ENCODE peak calls at places on chromosome 22, in ten cellular contexts. K is sigmoid colon, Q is right cardiac atrium, M is A549, R is GM23248, X is IMR-90, E is neural progenitor cell, S is right lobe of liver, N is GM23338, A is transverse colon. O is an unnamed sample. For H3K4me1, the result is how much of the 10 kb centered on the place peaks cover.

GRCh38 chr22:44951510-44951816 is 58.3 kb downstream of the PHF21B start:
- DNase-seq in K (no peak), Q (no peak), M (no peak), R (no peak), X (no peak), E (no peak), S (no peak), N (no peak), A (no peak), O (no peak)

GRCh38 chr22:32205974-32206773 is 1.3 kb upstream of the RFPL2 start:
- DNase-seq in K (no peak), Q (no peak), M (peak), R (no peak), X (no peak), E (peak), S (no peak), N (peak), A (no peak), O (no peak)

GRCh38 chr22:24578355-24579241 is 14.3 kb downstream of the LRRC75B start:
- DNase-seq in K (no peak), Q (no peak), M (peak), R (peak), X (peak), E (no peak), S (no peak), N (no peak), A (no peak), O (no peak)

GRCh38 chr22:17119481-17120202 is 1.5 kb downstream of the TMEM121B start:
- DNase-seq in K (no peak), Q (peak), M (peak), R (peak), X (no peak), E (peak), S (no peak), N (peak), A (peak), O (no peak)

GRCh38 chr22:33844273-33844672 is 76.0 kb downstream of the LARGE1 start:
- DNase-seq in K (no peak), Q (no peak), M (no peak), R (peak), X (no peak), E (no peak), S (no peak), N (peak), A (no peak), O (no peak)

GRCh38 chr22:22092101-22092500 is 109.5 kb upstream of the TOP3B start:
- DNase-seq in K (no peak), Q (no peak), M (no peak), R (no peak), X (no peak), E (no peak), S (no peak), N (no peak), A (no peak), O (no peak)

GRCh38 chr22:35648066-35649025 is at the start of gene APOL6:
- DNase-seq in K (peak), Q (peak), M (peak), R (peak), X (peak), E (peak), S (peak), N (peak), A (peak), O (peak)

GRCh38 chr22:45645526-45646414 is 25.9 kb upstream of the ATXN10 start:
- DNase-seq in K (peak), Q (peak), M (peak), R (peak), X (peak), E (peak), S (peak), N (peak), A (peak), O (peak)

GRCh38 chr22:49358041-49358440 is 469.6 kb downstream of the BRD1 start:
- DNase-seq in K (no peak), Q (no peak), M (no peak), R (no peak), X (no peak), E (no peak), S (no peak), N (no peak), A (no peak), O (no peak)

GRCh38 chr22:32674925-32675825 is 126.3 kb upstream of the TIMP3 start:
- DNase-seq in K (no peak), Q (peak), M (no peak), R (peak), X (no peak), E (no peak), S (no peak), N (no peak), A (no peak), O (no peak)

GRCh38 chr22:44328326-44328725 is 15.6 kb upstream of the SHISAL1 start:
- DNase-seq in K (no peak), Q (peak), M (no peak), R (no peak), X (no peak), E (no peak), S (no peak), N (no peak), A (no peak), O (no peak)

GRCh38 chr22:29917052-29917902 is 34.3 kb downstream of the MTMR3 start:
- DNase-seq in K (peak), Q (peak), M (no peak), R (peak), X (peak), E (no peak), S (peak), N (peak), A (no peak), O (peak)
- H3K4me1 ChIP-seq in K (half or more), Q (under half), M (half or more), R (half or more), X (under half), E (under half), S (under half), N (under half), A (under half), O (half or more)

GRCh38 chr22:38755155-38755910 is 465 bp downstream of the SUN2 start:
- DNase-seq in K (peak), Q (peak), M (peak), R (peak), X (peak), E (peak), S (peak), N (peak), A (peak), O (peak)

GRCh38 chr22:38753894-38754246 is 1.9 kb downstream of the SUN2 start:
- DNase-seq in K (no peak), Q (no peak), M (no peak), R (no peak), X (no peak), E (no peak), S (peak), N (no peak), A (no peak), O (no peak)

GRCh38 chr22:38755911-38756532 is at the start of gene SUN2:
- DNase-seq in K (peak), Q (peak), M (peak), R (peak), X (peak), E (peak), S (peak), N (peak), A (peak), O (peak)

GRCh38 chr22:38756631-38757463 is 1.0 kb upstream of the SUN2 start:
- DNase-seq in K (no peak), Q (no peak), M (no peak), R (peak), X (no peak), E (no peak), S (no peak), N (no peak), A (peak), O (no peak)

DNA sequence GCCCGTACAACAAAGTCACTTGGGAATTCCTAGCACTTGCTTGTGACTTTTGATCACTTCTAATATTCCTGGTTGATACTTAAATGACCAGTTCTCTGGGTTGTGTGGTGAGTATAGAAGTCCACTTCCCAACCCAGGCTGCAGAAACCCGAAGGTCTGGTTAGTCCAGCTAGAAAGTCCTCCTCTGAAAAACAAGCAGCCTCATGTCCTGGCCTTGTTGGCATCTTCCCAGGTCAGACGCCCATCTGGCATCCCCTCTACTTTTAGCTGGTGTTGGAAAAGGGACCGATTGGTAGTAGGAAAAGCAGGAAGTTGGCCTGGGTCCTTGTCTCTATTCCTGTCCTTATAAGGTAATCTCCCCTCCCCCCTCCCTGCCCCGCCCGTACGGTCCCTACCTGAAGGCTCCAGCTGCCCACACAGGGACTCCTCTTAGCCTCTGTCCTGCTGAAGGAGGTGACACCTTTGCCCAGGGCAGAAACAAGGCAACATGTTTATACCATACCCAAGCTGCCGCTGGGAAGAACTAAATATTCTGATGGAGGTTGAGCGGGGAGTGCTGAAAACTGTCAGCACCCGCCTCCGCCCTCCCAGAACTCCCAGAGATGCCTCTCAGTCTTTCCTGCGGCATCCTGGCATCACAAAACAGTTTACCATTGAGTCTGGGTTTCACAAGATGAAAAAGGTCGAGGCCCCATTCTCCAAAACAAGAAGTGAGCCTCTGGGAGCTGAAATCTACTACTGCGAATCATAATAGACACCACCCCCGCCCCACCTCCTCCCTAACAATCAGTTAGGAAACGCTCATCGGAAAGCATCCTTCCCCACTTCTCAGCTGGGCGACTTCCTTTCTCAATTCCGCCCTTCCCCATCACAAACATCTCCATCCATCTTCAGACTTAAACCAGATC is 1.3 kb downstream of the SUN2 start:
- DNase-seq in K (peak), Q (peak), M (no peak), R (peak), X (peak), E (peak), S (peak), N (peak), A (peak), O (peak)
- H3K4me1 ChIP-seq in K (under half), Q (under half), M (under half), R (under half), X (under half), E (under half), S (under half), N (under half), A (under half), O (under half)

GRCh38 chr22:39176673-39177455 is 24.4 kb upstream of the CBX7 start:
- DNase-seq in K (no peak), Q (no peak), M (no peak), R (peak), X (no peak), E (no peak), S (no peak), N (peak), A (no peak), O (no peak)
- H3K4me1 ChIP-seq in K (under half), Q (under half), M (half or more), R (under half), X (under half), E (half or more), S (under half), N (under half), A (under half), O (under half)

GRCh38 chr22:37752189-37753061 is 55.3 kb upstream of the GCAT start:
- DNase-seq in K (peak), Q (peak), M (peak), R (peak), X (peak), E (peak), S (peak), N (no peak), A (peak), O (peak)
- H3K4me1 ChIP-seq in K (half or more), Q (under half), M (half or more), R (half or more), X (half or more), E (under half), S (under half), N (under half), A (half or more), O (half or more)

GRCh38 chr22:27472975-27473374 is 328.6 kb downstream of the MN1 start:
- DNase-seq in K (no peak), Q (no peak), M (no peak), R (no peak), X (no peak), E (no peak), S (no peak), N (no peak), A (no peak), O (no peak)
- H3K4me1 ChIP-seq in K (under half), Q (under half), M (under half), R (under half), X (under half), E (under half), S (under half), N (under half), A (under half), O (under half)

GRCh38 chr22:20748082-20748481 is 25.8 kb upstream of the SERPIND1 start:
- DNase-seq in K (no peak), Q (no peak), M (no peak), R (no peak), X (no peak), E (no peak), S (no peak), N (no peak), A (no peak), O (no peak)

GRCh38 chr22:20745177-20745576 is 28.7 kb upstream of the SERPIND1 start:
- DNase-seq in K (no peak), Q (no peak), M (no peak), R (no peak), X (no peak), E (no peak), S (no peak), N (no peak), A (no peak), O (no peak)

GRCh38 chr22:20748820-20749428 is 25.0 kb upstream of the SERPIND1 start:
- DNase-seq in K (no peak), Q (no peak), M (no peak), R (peak), X (peak), E (no peak), S (no peak), N (no peak), A (no peak), O (no peak)

GRCh38 chr22:20746466-20747189 is 27.3 kb upstream of the SERPIND1 start:
- DNase-seq in K (no peak), Q (no peak), M (no peak), R (no peak), X (no peak), E (no peak), S (no peak), N (no peak), A (no peak), O (no peak)

GRCh38 chr22:20747223-20747622 is 26.7 kb upstream of the SERPIND1 start:
- DNase-seq in K (no peak), Q (no peak), M (no peak), R (no peak), X (no peak), E (no peak), S (no peak), N (no peak), A (no peak), O (no peak)
- H3K4me1 ChIP-seq in K (under half), Q (under half), M (under half), R (under half), X (under half), E (under half), S (under half), N (under half), A (under half), O (under half)

GRCh38 chr22:39529487-39529851 is 3.1 kb downstream of the RPS19BP1 start:
- DNase-seq in K (no peak), Q (no peak), M (no peak), R (no peak), X (no peak), E (no peak), S (no peak), N (no peak), A (no peak), O (no peak)
- H3K4me1 ChIP-seq in K (half or more), Q (under half), M (under half), R (under half), X (under half), E (under half), S (under half), N (under half), A (half or more), O (half or more)

GRCh38 chr22:50400931-50401330 is 57.8 kb downstream of the PPP6R2 start:
- DNase-seq in K (no peak), Q (no peak), M (no peak), R (no peak), X (no peak), E (no peak), S (no peak), N (no peak), A (no peak), O (no peak)
- H3K4me1 ChIP-seq in K (under half), Q (under half), M (under half), R (under half), X (under half), E (under half), S (under half), N (under half), A (under half), O (under half)

O was measured in adipocyte.